ENCODE peak calls at places on chromosome 9, in four cellular contexts. C is adrenal gland, Q is psoas muscle, P is T-cell. F is an unnamed sample.

GRCh38 chr9:94511943-94512265 is 43.0 kb upstream of the PCAT7 start:
- DNase-seq in C (no peak), Q (no peak), P (no peak), F (no peak)

GRCh38 chr9:114769664-114770063 is 36.2 kb downstream of the TNFSF15 start:
- DNase-seq in C (no peak), Q (no peak), P (no peak), F (no peak)

GRCh38 chr9:21233258-21233657 is 5.2 kb upstream of the IFNA17 start:
- DNase-seq in C (no peak), Q (no peak), P (no peak), F (no peak)

GRCh38 chr9:121557581-121558422 is 58.2 kb upstream of the GGTA1 start:
- DNase-seq in C (peak), Q (peak), P (no peak), F (peak)

GRCh38 chr9:7144265-7145046 is 386.7 kb downstream of the KDM4C start:
- DNase-seq in C (no peak), Q (no peak), P (no peak), F (no peak)

GRCh38 chr9:71925834-71926233 is 14.4 kb downstream of the C9orf85 start:
- DNase-seq in C (no peak), Q (no peak), P (no peak), F (no peak)

GRCh38 chr9:135050072-135050990 is 37.1 kb upstream of the OLFM1 start:
- DNase-seq in C (no peak), Q (no peak), P (no peak), F (no peak)

GRCh38 chr9:34177906-34178697 is 741 bp upstream of the UBAP1 start:
- DNase-seq in C (no peak), Q (no peak), P (no peak), F (no peak)

GRCh38 chr9:38718148-38718547 is 1.8 kb downstream of the FAM240B start:
- DNase-seq in C (no peak), Q (no peak), P (no peak), F (no peak)

GRCh38 chr9:136820947-136821332 is 13.2 kb downstream of the RABL6 start:
- DNase-seq in C (no peak), Q (no peak), P (no peak), F (no peak)

GRCh38 chr9:110538621-110539020 is 40.9 kb downstream of the SVEP1 start:
- DNase-seq in C (no peak), Q (no peak), P (no peak), F (no peak)

GRCh38 chr9:97905228-97905627 is 17.1 kb downstream of the TRMO start:
- DNase-seq in C (no peak), Q (no peak), P (peak), F (peak)

GRCh38 chr9:112081918-112082729 is 93.0 kb downstream of the SUSD1 start:
- DNase-seq in C (no peak), Q (no peak), P (no peak), F (no peak)

GRCh38 chr9:21172156-21172555 is 5.7 kb upstream of the IFNA21 start:
- DNase-seq in C (no peak), Q (no peak), P (no peak), F (no peak)

GRCh38 chr9:76394896-76395244 is 644 bp upstream of the RFK start:
- DNase-seq in C (peak), Q (peak), P (peak), F (peak)

GRCh38 chr9:111178361-111179043 is 140.2 kb upstream of the LPAR1 start:
- DNase-seq in C (no peak), Q (no peak), P (no peak), F (no peak)

GRCh38 chr9:137720571-137721110 is 101.8 kb downstream of the EHMT1 start:
- DNase-seq in C (peak), Q (no peak), P (no peak), F (no peak)

GRCh38 chr9:89418882-89419641 is 78.9 kb downstream of the SEMA4D start:
- DNase-seq in C (no peak), Q (no peak), P (peak), F (peak)

GRCh38 chr9:95667789-95668188 is 151.0 kb upstream of the PTCH1 start:
- DNase-seq in C (no peak), Q (no peak), P (no peak), F (no peak)

GRCh38 chr9:137682431-137682991 is 63.7 kb downstream of the EHMT1 start:
- DNase-seq in C (no peak), Q (no peak), P (no peak), F (no peak)

GRCh38 chr9:37693265-37693664 is 42.5 kb downstream of the FRMPD1 start:
- DNase-seq in C (no peak), Q (no peak), P (no peak), F (no peak)

GRCh38 chr9:89871871-89872331 is 267.1 kb downstream of the GADD45G start:
- DNase-seq in C (no peak), Q (no peak), P (no peak), F (no peak)

GRCh38 chr9:18137815-18138214 is 336.1 kb upstream of the ADAMTSL1 start:
- DNase-seq in C (no peak), Q (no peak), P (no peak), F (no peak)

GRCh38 chr9:19116391-19116790 is 10.9 kb downstream of the PLIN2 start:
- DNase-seq in C (peak), Q (peak), P (no peak), F (no peak)

GRCh38 chr9:137670391-137671195 is 51.8 kb downstream of the EHMT1 start:
- DNase-seq in C (peak), Q (peak), P (no peak), F (no peak)

GRCh38 chr9:126523621-126524111 is 90.1 kb upstream of the LMX1B start:
- DNase-seq in C (peak), Q (no peak), P (peak), F (no peak)

GRCh38 chr9:479316-479715 is 264.7 kb downstream of the DOCK8 start:
- DNase-seq in C (no peak), Q (no peak), P (no peak), F (no peak)

GRCh38 chr9:124537926-124538325 is 30.7 kb upstream of the NR5A1 start:
- DNase-seq in C (peak), Q (no peak), P (no peak), F (no peak)

GRCh38 chr9:19660019-19660418 is 128.8 kb downstream of the SLC24A2 start:
- DNase-seq in C (no peak), Q (no peak), P (no peak), F (no peak)

GRCh38 chr9:111163738-111164399 is 125.6 kb upstream of the LPAR1 start:
- DNase-seq in C (peak), Q (no peak), P (no peak), F (no peak)

GRCh38 chr9:8879284-8879683 is 1079.7 kb upstream of the DMAC1 start:
- DNase-seq in C (no peak), Q (no peak), P (no peak), F (no peak)

GRCh38 chr9:105901514-105902109 is 207.3 kb downstream of the TMEM38B start:
- DNase-seq in C (peak), Q (peak), P (no peak), F (no peak)

GRCh38 chr9:89440951-89441654 is 56.8 kb downstream of the SEMA4D start:
- DNase-seq in C (no peak), Q (no peak), P (no peak), F (no peak)

GRCh38 chr9:104263942-104264341 is 169.8 kb downstream of the SMC2 start:
- DNase-seq in C (no peak), Q (no peak), P (no peak), F (no peak)

GRCh38 chr9:125262217-125262991 is 778 bp downstream of the GAPVD1 start:
- DNase-seq in C (peak), Q (no peak), P (no peak), F (no peak)